ENCODE peak calls at places on chromosomes 12 and 14, in six cellular contexts. H is K562, Z is GM12878, L is A549, S is HCT116, W is endothelial cell of umbilical vein. U is an unnamed sample.
A peak's percentile ranks its signal among the peaks of the same experiment; 100 is the strongest.

GRCh38 chr14:66645716-66646115 is 137.8 kb downstream of the GPHN start:
- DNase-seq in H (no peak), Z (no peak), L (no peak), S (no peak), W (peak; percentile 62), U (no peak)

GRCh38 chr14:65206448-65207096 is 104.3 kb upstream of the MAX start:
- DNase-seq in H (no peak), Z (peak; percentile 88), L (no peak), S (no peak), W (no peak), U (peak; percentile 59)

GRCh38 chr12:39798977-39799376 is 179.4 kb upstream of the ABCD2 start:
- DNase-seq in H (no peak), Z (no peak), L (no peak), S (no peak), W (no peak), U (no peak)

GRCh38 chr12:56718636-56719035 is 6.5 kb downstream of the NACA start:
- DNase-seq in H (no peak), Z (no peak), L (no peak), S (no peak), W (no peak), U (no peak)

GRCh38 chr12:47812797-47813490 is 6.8 kb downstream of the HDAC7 start:
- DNase-seq in H (peak; percentile 91), Z (peak; percentile 73), L (peak; percentile 74), S (no peak), W (peak; percentile 87), U (peak; percentile 99)

GRCh38 chr14:49820176-49820575 is 32.4 kb downstream of the NEMF start:
- DNase-seq in H (no peak), Z (no peak), L (no peak), S (no peak), W (no peak), U (no peak)

GRCh38 chr14:96965885-96966595 is 168.9 kb downstream of the VRK1 start:
- DNase-seq in H (no peak), Z (no peak), L (no peak), S (no peak), W (no peak), U (no peak)

GRCh38 chr14:50756300-50756699 is 74.7 kb downstream of the NIN start:
- DNase-seq in H (no peak), Z (no peak), L (no peak), S (no peak), W (no peak), U (no peak)

GRCh38 chr12:60842166-60842565 is 1246.3 kb downstream of the SLC16A7 start:
- DNase-seq in H (no peak), Z (no peak), L (no peak), S (no peak), W (no peak), U (no peak)

GRCh38 chr14:92797935-92798653 is 4.0 kb downstream of the GOLGA5 start:
- DNase-seq in H (no peak), Z (no peak), L (no peak), S (no peak), W (no peak), U (no peak)

GRCh38 chr14:92794547-92794941 is 439 bp downstream of the GOLGA5 start:
- DNase-seq in H (peak; percentile 4), Z (no peak), L (no peak), S (no peak), W (peak; percentile 28), U (peak; percentile 58)

GRCh38 chr14:92792885-92793284 is 1.2 kb upstream of the GOLGA5 start:
- DNase-seq in H (no peak), Z (no peak), L (peak; percentile 30), S (no peak), W (no peak), U (peak; percentile 14)

GRCh38 chr14:92794961-92795360 is 856 bp downstream of the GOLGA5 start:
- DNase-seq in H (no peak), Z (no peak), L (no peak), S (no peak), W (no peak), U (no peak)

DNA sequence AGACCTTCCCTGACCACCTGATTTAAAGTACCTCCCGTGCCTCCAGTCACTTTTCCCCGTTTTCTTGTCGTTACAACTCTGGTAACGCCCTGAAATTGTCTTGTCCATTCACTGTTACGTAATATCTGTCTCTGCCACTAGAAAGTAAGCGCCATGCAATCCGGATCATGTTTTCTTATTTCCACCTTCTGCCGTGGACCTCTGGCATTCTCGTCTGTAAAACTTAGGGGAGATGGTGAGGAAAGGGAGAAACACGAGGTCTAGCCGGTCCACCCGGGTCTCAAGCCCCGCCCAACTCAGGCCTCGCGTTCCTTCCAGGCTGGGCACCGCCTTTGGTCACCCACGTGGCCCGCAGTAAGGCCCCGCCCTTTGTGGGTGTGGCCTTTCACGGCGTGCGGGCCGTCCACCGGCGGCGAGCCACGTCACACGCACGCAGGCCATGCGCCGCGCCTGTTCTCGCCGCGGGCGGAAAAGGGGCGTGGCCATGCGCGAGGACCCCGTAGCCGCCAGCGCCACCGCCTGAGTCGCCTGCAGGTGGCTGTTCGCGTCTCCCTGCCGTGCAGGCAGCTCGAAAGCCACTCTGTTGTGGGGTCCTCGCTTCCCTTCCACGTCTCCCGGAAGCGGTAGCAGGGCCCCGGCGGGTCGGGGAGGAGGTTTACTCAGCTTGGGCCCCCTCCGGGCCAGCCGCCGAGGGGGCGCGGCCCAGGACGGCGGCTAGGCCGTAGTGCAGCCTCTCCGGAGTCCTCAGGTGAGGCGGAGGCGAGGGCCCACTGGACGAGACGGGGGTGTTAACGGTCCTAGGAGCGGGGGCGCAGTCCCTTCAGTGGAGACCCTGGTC is at the start of gene GOLGA5:
- DNase-seq in H (peak; percentile 85), Z (peak; percentile 95), L (peak; percentile 99), S (peak; percentile 92), W (peak; percentile 99), U (peak; percentile 98)
- TF ChIP-seq POLR2A in H (peak; percentile 76), Z (peak; percentile 90), L (peak; percentile 82), S (no peak), W (peak; percentile 85), U (peak; percentile 75)

GRCh38 chr14:29521526-29522137 is 406.0 kb downstream of the PRKD1 start:
- DNase-seq in H (no peak), Z (no peak), L (no peak), S (no peak), W (peak; percentile 6), U (peak; percentile 21)
- TF ChIP-seq MAX in H (no peak), Z (no peak), L (no peak), S (no peak), W (no peak), U (no peak)

GRCh38 chr14:75424496-75424895 is 3.3 kb upstream of the JDP2 start:
- DNase-seq in H (no peak), Z (no peak), L (no peak), S (no peak), W (no peak), U (no peak)

GRCh38 chr14:75422169-75422568 is 5.7 kb upstream of the JDP2 start:
- DNase-seq in H (no peak), Z (no peak), L (peak; percentile 74), S (no peak), W (no peak), U (no peak)

GRCh38 chr14:75417674-75418073 is 10.1 kb upstream of the JDP2 start:
- DNase-seq in H (no peak), Z (no peak), L (no peak), S (no peak), W (no peak), U (peak; percentile 58)

DNA sequence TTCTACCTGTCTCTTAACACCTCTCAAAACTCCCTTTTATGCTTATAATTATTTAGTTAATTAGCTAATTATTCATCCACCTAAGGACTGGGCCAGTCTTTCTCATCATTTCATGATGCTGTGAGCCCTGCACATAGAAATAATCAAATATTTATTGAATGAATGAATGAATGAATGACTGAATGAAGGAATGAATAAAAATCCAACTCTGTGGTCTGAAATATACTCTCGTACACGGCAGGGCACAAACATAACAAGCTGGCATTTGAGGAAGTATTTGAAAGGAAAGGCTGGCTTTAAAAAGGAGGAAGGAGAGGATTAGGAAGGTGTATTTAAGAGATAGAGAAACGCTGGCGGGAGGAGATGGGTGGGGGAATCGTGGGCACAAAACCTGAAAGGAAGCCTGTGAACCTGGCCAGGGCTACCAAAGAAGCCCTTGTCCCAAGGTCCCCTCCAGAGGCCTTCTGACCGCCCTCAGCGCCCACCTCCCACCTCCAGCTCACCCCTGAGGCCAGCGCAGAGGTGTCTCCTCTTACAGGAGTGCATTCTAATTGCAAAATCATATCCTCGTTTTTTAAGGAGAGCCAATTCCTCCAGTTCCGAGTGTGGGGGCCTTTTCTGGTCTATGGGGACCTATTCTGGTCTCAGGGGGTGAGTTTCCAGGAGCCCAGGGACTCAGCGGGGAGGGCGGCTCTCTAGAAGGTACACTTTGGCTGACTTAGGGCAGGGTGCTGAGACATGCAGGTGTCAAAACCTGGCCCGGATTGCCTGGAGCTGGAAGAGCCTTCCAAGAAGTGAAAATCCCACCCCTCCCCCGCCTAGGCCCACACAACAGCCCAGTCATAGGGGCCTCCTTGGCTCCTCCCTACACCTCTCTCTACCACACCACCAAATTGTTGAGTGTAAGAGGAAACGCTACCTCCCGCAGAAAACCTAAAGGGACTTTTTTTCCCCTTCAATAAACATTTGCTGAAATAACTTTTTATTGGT is 8.7 kb upstream of the JDP2 start:
- DNase-seq in H (peak; percentile 79), Z (peak; percentile 57), L (peak; percentile 46), S (peak; percentile 58), W (no peak), U (peak; percentile 88)
- TF ChIP-seq POLR2A in H (no peak), Z (peak; percentile 55), L (no peak), S (no peak), W (no peak), U (no peak)

GRCh38 chr14:101182476-101182875 is 279.0 kb upstream of the RTL1 start:
- DNase-seq in H (no peak), Z (no peak), L (no peak), S (no peak), W (no peak), U (no peak)
- TF ChIP-seq MAX in H (no peak), Z (no peak), L (no peak), S (no peak), W (no peak), U (no peak)

GRCh38 chr12:9115731-9116689 is at the start of gene A2M:
- DNase-seq in H (no peak), Z (no peak), L (no peak), S (no peak), W (peak; percentile 49), U (no peak)
- TF ChIP-seq POLR2A in H (no peak), Z (no peak), L (no peak), S (no peak), W (no peak), U (no peak)

U was measured in NB4.